ENCODE peak calls at places on chromosome 20, in five cellular contexts. W, L, F, H and U are unnamed samples.
A peak's percentile ranks its signal among the peaks of the same experiment; 100 is the strongest.

GRCh38 chr20:50281831-50282591 is 91.4 kb downstream of the CEBPB start:
- DNase-seq in W (peak; percentile 10), H (peak; percentile 30), L (no peak), F (no peak), U (peak; percentile 78)

GRCh38 chr20:5090191-5090590 is 29.6 kb downstream of the PCNA start:
- DNase-seq in L (no peak), F (no peak), H (no peak), W (peak; percentile 31), U (peak; percentile 24)

GRCh38 chr20:58012731-58013510 is 215.5 kb downstream of the ANKRD60 start:
- DNase-seq in W (no peak), L (no peak), F (no peak), H (no peak), U (no peak)

GRCh38 chr20:3168079-3168828 is 5.1 kb downstream of the LZTS3 start:
- DNase-seq in L (peak; percentile 87), F (no peak), W (no peak), H (peak; percentile 77), U (peak; percentile 91)

GRCh38 chr20:25065625-25066338 is 7.8 kb upstream of the ACSS1 start:
- DNase-seq in W (peak; percentile 60), H (peak; percentile 80), L (peak; percentile 67), F (peak; percentile 77), U (peak; percentile 79)

GRCh38 chr20:62018437-62019143 is 47.1 kb downstream of the TAF4 start:
- DNase-seq in W (no peak), F (no peak), H (no peak), L (no peak), U (no peak)

GRCh38 chr20:49989234-49990065 is 6.7 kb downstream of the SNAI1 start:
- DNase-seq in F (peak; percentile 94), W (no peak), L (peak; percentile 68), H (peak; percentile 54), U (peak; percentile 77)

GRCh38 chr20:54062812-54063280 is 7.5 kb downstream of the BCAS1 start:
- DNase-seq in L (peak; percentile 61), F (peak; percentile 75), H (peak; percentile 46), W (peak; percentile 67), U (peak; percentile 62)

GRCh38 chr20:4160761-4161305 is 145.5 kb upstream of the RNF24 start:
- DNase-seq in H (peak; percentile 67), F (no peak), L (peak; percentile 82), W (peak; percentile 77), U (peak; percentile 39)

GRCh38 chr20:23021941-23022340 is 13.2 kb upstream of the SSTR4 start:
- DNase-seq in F (peak; percentile 58), L (no peak), W (no peak), H (no peak), U (no peak)

GRCh38 chr20:10221022-10221421 is 2.4 kb downstream of the SNAP25 start:
- DNase-seq in W (no peak), F (no peak), L (no peak), H (no peak), U (no peak)

GRCh38 chr20:56630506-56631317 is 1.6 kb downstream of the TFAP2C start:
- DNase-seq in H (peak; percentile 76), F (peak; percentile 78), L (peak; percentile 39), W (no peak), U (peak; percentile 69)

GRCh38 chr20:10076126-10077080 is 41.6 kb downstream of the ANKEF1 start:
- DNase-seq in W (no peak), H (no peak), L (no peak), F (no peak), U (no peak)

GRCh38 chr20:4795394-4795793 is 73.7 kb downstream of the PRND start:
- DNase-seq in H (no peak), L (no peak), F (peak; percentile 91), W (no peak), U (peak; percentile 53)

GRCh38 chr20:15603978-15604377 is 969.3 kb downstream of the KIF16B start:
- DNase-seq in F (no peak), W (no peak), L (no peak), H (no peak), U (no peak)

GRCh38 chr20:46832555-46832954 is 62.1 kb upstream of the EYA2 start:
- DNase-seq in L (no peak), H (no peak), W (no peak), F (peak; percentile 12), U (no peak)

DNA sequence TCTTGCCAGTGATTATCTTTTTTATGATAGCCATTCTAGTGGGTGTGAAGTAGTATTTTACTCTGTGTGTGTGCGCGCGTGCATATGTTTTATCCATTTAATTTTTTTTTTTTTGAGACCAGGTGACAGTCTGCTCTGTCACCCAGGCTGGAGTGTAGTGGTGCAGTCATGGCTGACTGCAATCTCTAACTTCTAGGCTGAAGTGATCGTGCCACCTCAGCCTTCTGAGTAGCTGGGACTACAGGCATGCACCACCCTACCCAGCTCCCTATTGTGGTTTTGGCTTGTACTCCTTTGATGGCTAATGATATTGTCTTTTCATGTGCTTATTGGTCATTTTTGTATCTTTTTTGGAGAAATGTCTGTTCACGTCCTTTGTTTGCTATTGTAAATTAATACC is 33.3 kb downstream of the ITCH start:
- DNase-seq in W (no peak), F (peak; percentile 19), H (no peak), L (no peak), U (no peak)
- TF ChIP-seq EZH2 in W (no peak), F (no peak), H (no peak), L (no peak), U (no peak)

GRCh38 chr20:17439897-17440296 is 91.3 kb downstream of the BFSP1 start:
- DNase-seq in H (no peak), L (no peak), F (no peak), W (no peak), U (no peak)

GRCh38 chr20:17431621-17432364 is 99.4 kb downstream of the BFSP1 start:
- DNase-seq in H (peak; percentile 77), L (peak; percentile 74), W (peak; percentile 55), F (peak; percentile 69), U (peak; percentile 82)

GRCh38 chr20:17438436-17439039 is 92.6 kb downstream of the BFSP1 start:
- DNase-seq in W (no peak), L (no peak), H (no peak), F (no peak), U (peak; percentile 42)

GRCh38 chr20:17437251-17437650 is 93.9 kb downstream of the BFSP1 start:
- DNase-seq in L (no peak), W (no peak), H (no peak), F (no peak), U (no peak)

GRCh38 chr20:17436664-17437063 is 94.5 kb downstream of the BFSP1 start:
- DNase-seq in H (no peak), F (no peak), L (no peak), W (no peak), U (no peak)
- H4K20me1 ChIP-seq in H (no peaks in the 10 kb centered on the region), F (no peaks in the 10 kb centered on the region), L (no peaks in the 10 kb centered on the region), W (no peaks in the 10 kb centered on the region), U (no peaks in the 10 kb centered on the region)

GRCh38 chr20:13610205-13610604 is 28.5 kb downstream of the TASP1 start:
- DNase-seq in F (no peak), W (no peak), H (peak; percentile 50), L (peak; percentile 5), U (peak; percentile 75)
- TF ChIP-seq EZH2phosphoT487 in F (no peak), W (no peak), H (no peak), L (no peak), U (no peak)

GRCh38 chr20:63042448-63043071 is 35.8 kb upstream of the BHLHE23 start:
- DNase-seq in F (no peak), L (no peak), H (no peak), W (no peak), U (no peak)

GRCh38 chr20:63044204-63044600 is 37.4 kb upstream of the BHLHE23 start:
- DNase-seq in F (no peak), W (no peak), L (no peak), H (no peak), U (no peak)

GRCh38 chr20:63041776-63042175 is 35.0 kb upstream of the BHLHE23 start:
- DNase-seq in F (no peak), H (no peak), W (no peak), L (no peak), U (no peak)

GRCh38 chr20:63044605-63045004 is 37.8 kb upstream of the BHLHE23 start:
- DNase-seq in H (no peak), L (no peak), F (no peak), W (no peak), U (no peak)

DNA sequence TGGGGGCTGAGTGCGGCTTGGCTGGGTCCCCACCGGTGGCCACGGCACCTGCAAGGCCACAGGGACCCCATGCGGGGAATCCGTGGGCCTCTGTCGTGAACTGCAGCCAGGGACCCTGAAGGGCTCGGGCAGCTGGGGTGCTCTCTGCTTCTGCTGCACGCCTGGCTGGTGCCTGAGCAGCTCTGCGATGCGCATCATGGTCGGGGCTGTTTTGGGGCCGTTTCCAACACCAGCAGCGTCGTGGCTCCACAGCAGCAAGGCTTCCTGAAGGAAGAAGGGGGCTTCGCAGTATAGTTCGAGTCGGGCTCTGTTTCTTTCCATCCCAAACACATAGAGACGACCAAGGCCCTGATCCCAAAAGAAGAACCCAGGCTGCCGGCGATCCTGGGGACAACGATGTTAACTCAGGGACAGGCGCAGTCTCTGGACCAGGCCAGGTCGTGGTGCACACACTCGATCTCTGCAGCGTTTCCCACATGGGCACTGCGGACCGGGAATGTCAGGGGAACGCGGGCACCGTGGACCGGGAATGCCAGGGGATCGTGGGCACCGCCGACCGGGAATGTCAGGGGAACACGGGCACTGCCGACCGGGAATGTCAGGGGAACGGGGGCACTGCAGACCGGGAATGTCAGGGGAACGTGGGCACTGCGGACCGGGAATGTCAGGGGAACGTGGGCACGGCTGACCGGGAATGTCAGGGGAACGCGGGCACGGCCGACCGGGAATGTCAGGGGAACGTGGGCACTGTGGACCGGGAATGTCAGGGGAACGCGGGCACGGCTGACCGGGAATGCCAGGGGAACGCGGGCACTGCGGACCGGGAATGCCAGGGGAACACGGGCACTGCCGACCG is 36.8 kb upstream of the BHLHE23 start:
- DNase-seq in F (no peak), W (no peak), L (no peak), H (no peak), U (no peak)
- TF ChIP-seq EZH2 in F (no peak), W (no peak), L (no peak), H (no peak), U (no peak)

DNA sequence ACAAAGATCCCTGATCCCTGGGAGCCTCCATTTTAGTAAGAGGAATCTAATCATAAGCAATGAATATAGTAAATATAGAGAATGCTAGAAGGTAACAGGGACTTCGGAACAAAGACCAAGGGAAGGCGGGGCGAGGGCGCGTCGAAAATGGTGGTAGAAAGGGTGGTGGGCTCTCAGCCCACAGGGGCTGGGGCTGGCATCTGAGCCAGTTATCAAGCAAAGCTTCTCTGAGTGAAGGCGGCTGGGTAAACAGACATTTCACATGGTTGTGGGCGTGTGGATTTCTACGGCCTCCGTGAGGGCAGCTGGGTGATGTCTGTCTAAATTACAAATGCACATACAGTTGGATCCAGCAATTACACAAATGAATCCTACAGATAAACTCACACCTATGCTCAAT is 56.6 kb downstream of the TOX2 start:
- DNase-seq in L (no peak), F (no peak), H (no peak), W (no peak), U (no peak)
- H4K20me1 ChIP-seq in L (no peaks in the 10 kb centered on the region), F (no peaks in the 10 kb centered on the region), H (no peaks in the 10 kb centered on the region), W (no peaks in the 10 kb centered on the region), U (no peaks in the 10 kb centered on the region)

DNA sequence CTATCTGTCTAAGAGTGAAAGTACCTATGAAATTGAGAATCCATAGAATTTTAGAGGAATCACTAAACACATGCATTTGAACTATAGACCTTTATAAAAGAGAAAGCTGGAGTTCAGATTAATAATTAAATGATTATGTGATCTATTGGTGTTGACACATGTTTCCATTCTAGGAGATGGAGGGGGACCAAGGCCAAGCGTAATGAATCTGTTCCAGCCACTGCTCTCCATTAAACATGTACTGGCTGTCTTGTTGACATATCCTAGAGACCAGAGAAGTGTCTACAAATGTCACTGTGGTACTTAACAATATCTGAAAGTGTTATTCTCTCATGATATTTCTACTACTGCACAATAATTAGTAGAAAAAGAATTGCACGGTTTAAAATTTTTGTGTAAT is 432.4 kb downstream of the BMP2 start:
- DNase-seq in W (no peak), L (no peak), H (no peak), F (no peak), U (no peak)
- TF ChIP-seq EZH2phosphoT487 in W (no peak), L (no peak), H (no peak), F (no peak), U (no peak)